ENCODE peak calls at places on chromosome 22, in five cellular contexts. One of them, this sample, is unnamed.

GRCh38 chr22:20994902-20995241 is 7.0 kb downstream of the THAP7 start:
- DNase-seq in choroid plexus epithelial cell: no peak
- DNase-seq in astrocyte of the cerebellum: no peak
- DNase-seq in cardiac fibroblast: no peak
- DNase-seq in tibial artery: no peak
- DNase-seq in this sample: no peak

GRCh38 chr22:48700566-48701295 is 1126.9 kb downstream of the BRD1 start:
- DNase-seq in choroid plexus epithelial cell: no peak
- DNase-seq in astrocyte of the cerebellum: no peak
- DNase-seq in cardiac fibroblast: no peak
- DNase-seq in tibial artery: no peak
- DNase-seq in this sample: peak

GRCh38 chr22:27377901-27378300 is 423.7 kb downstream of the MN1 start:
- DNase-seq in choroid plexus epithelial cell: peak
- DNase-seq in astrocyte of the cerebellum: peak
- DNase-seq in cardiac fibroblast: no peak
- DNase-seq in tibial artery: no peak
- DNase-seq in this sample: no peak

GRCh38 chr22:31973739-31974138 is 29.4 kb downstream of the YWHAH start:
- DNase-seq in choroid plexus epithelial cell: no peak
- DNase-seq in astrocyte of the cerebellum: no peak
- DNase-seq in cardiac fibroblast: no peak
- DNase-seq in tibial artery: no peak
- DNase-seq in this sample: no peak

GRCh38 chr22:48701296-48702030 is 1126.2 kb downstream of the BRD1 start:
- DNase-seq in choroid plexus epithelial cell: no peak
- DNase-seq in astrocyte of the cerebellum: no peak
- DNase-seq in cardiac fibroblast: no peak
- DNase-seq in tibial artery: no peak
- DNase-seq in this sample: no peak

GRCh38 chr22:44685384-44686056 is 16.5 kb upstream of the PRR5 start:
- DNase-seq in choroid plexus epithelial cell: peak
- DNase-seq in astrocyte of the cerebellum: no peak
- DNase-seq in cardiac fibroblast: peak
- DNase-seq in tibial artery: no peak
- DNase-seq in this sample: no peak

GRCh38 chr22:20867179-20868099 is 8.6 kb downstream of the SNAP29 start:
- DNase-seq in choroid plexus epithelial cell: peak
- DNase-seq in astrocyte of the cerebellum: no peak
- DNase-seq in cardiac fibroblast: peak
- DNase-seq in tibial artery: peak
- DNase-seq in this sample: no peak

GRCh38 chr22:25062378-25063095 is 110.0 kb downstream of the KIAA1671 start:
- DNase-seq in choroid plexus epithelial cell: no peak
- DNase-seq in astrocyte of the cerebellum: no peak
- DNase-seq in cardiac fibroblast: no peak
- DNase-seq in tibial artery: no peak
- DNase-seq in this sample: no peak

GRCh38 chr22:27154717-27155116 is 497.3 kb downstream of the MIAT start:
- DNase-seq in choroid plexus epithelial cell: no peak
- DNase-seq in astrocyte of the cerebellum: no peak
- DNase-seq in cardiac fibroblast: no peak
- DNase-seq in tibial artery: no peak
- DNase-seq in this sample: no peak

GRCh38 chr22:19430890-19431541 is 517 bp downstream of the HIRA start:
- DNase-seq in choroid plexus epithelial cell: peak
- DNase-seq in astrocyte of the cerebellum: no peak
- DNase-seq in cardiac fibroblast: peak
- DNase-seq in tibial artery: no peak
- DNase-seq in this sample: peak
- TF ChIP-seq CTCF in choroid plexus epithelial cell: peak
- TF ChIP-seq CTCF in astrocyte of the cerebellum: peak
- TF ChIP-seq CTCF in cardiac fibroblast: peak
- TF ChIP-seq CTCF in tibial artery: no peak
- TF ChIP-seq CTCF in this sample: no peak

GRCh38 chr22:41048791-41049717 is 43.3 kb upstream of the EP300 start:
- DNase-seq in choroid plexus epithelial cell: peak
- DNase-seq in astrocyte of the cerebellum: peak
- DNase-seq in cardiac fibroblast: peak
- DNase-seq in tibial artery: peak
- DNase-seq in this sample: peak
- H3K4me3 ChIP-seq in choroid plexus epithelial cell: peak
- H3K4me3 ChIP-seq in astrocyte of the cerebellum: no peak
- H3K4me3 ChIP-seq in cardiac fibroblast: no peak
- H3K4me3 ChIP-seq in tibial artery: peak
- H3K4me3 ChIP-seq in this sample: peak

DNA sequence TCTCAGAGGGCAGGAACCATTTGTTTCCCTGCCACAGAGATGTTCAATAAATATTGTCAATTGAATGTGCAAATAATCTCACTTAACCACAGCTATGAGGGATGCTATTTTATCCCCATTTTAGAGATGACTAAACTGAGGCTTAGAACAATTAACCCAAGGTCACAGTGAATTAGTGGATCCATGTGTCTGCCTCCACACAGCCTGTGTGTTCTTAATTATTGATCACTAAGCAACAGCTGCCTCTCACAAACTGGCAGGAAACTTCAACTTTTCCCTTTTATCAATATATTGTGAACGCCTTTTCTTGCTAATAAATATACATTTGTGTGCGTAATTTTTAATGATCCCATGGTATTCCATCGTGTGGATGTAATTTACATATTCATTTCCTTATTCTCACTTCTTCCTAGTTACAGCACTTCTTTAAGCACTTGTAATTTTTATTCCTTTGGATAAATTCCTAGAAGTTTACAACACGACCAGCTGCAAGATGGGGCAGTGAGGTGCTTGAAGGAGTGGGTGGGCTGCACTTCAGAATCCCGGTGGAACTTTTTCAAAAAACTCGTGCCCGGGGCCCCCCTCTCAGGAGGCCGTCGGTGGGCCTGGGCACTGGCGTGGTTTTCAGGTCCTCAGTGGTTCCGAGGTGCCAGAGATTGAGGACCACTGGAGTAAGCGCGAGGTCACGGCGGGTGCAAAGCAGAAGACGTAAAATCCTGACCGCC is 915 bp upstream of the SREBF2 start:
- DNase-seq in choroid plexus epithelial cell: no peak
- DNase-seq in astrocyte of the cerebellum: no peak
- DNase-seq in cardiac fibroblast: peak
- DNase-seq in tibial artery: no peak
- DNase-seq in this sample: no peak
- TF ChIP-seq CTCF in choroid plexus epithelial cell: no peak
- TF ChIP-seq CTCF in astrocyte of the cerebellum: no peak
- TF ChIP-seq CTCF in cardiac fibroblast: no peak
- TF ChIP-seq CTCF in tibial artery: no peak
- TF ChIP-seq CTCF in this sample: no peak

DNA sequence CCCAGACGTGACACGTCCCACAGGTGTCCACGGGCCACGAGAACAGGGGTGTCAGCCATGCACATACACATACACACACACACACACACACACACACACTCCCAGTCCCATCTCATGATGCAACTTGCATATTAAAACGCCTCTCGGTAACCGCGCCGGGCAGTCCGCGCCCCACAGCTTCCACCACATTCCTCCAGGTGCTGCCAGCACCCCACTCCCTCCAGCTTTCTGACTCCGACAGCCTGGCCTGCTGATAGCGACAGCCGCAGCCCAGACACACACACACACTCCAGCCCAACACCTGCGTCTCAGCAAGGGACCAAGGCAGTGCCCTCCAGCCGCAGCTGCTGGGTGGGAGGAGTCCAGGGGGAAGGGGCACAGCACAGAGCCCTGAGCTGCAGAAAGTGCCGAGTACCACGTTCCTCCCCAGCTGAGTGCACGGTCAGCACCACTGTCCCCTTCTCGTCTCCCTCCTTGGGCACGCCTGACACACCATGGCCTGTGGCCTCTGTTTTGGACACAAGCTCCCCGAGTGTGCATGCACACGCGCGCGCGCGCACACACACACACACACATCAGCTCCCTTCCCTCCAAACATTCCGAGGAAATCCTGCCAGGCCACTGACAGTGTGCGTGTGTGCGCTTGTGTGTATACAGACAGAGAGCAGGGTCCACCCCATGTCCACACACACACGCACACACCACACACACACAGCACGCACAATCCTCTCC is 1.3 kb downstream of the ELFN2 start:
- DNase-seq in choroid plexus epithelial cell: peak
- DNase-seq in astrocyte of the cerebellum: no peak
- DNase-seq in cardiac fibroblast: no peak
- DNase-seq in tibial artery: no peak
- DNase-seq in this sample: no peak
- H3K4me3 ChIP-seq in choroid plexus epithelial cell: peak
- H3K4me3 ChIP-seq in astrocyte of the cerebellum: peak
- H3K4me3 ChIP-seq in cardiac fibroblast: no peak
- H3K4me3 ChIP-seq in tibial artery: no peak
- H3K4me3 ChIP-seq in this sample: peak

GRCh38 chr22:40302149-40302548 is 44.2 kb upstream of the ADSL start:
- DNase-seq in choroid plexus epithelial cell: no peak
- DNase-seq in astrocyte of the cerebellum: no peak
- DNase-seq in cardiac fibroblast: no peak
- DNase-seq in tibial artery: no peak
- DNase-seq in this sample: no peak
- TF ChIP-seq CTCF in choroid plexus epithelial cell: no peak
- TF ChIP-seq CTCF in astrocyte of the cerebellum: no peak
- TF ChIP-seq CTCF in cardiac fibroblast: no peak
- TF ChIP-seq CTCF in tibial artery: no peak
- TF ChIP-seq CTCF in this sample: no peak

DNA sequence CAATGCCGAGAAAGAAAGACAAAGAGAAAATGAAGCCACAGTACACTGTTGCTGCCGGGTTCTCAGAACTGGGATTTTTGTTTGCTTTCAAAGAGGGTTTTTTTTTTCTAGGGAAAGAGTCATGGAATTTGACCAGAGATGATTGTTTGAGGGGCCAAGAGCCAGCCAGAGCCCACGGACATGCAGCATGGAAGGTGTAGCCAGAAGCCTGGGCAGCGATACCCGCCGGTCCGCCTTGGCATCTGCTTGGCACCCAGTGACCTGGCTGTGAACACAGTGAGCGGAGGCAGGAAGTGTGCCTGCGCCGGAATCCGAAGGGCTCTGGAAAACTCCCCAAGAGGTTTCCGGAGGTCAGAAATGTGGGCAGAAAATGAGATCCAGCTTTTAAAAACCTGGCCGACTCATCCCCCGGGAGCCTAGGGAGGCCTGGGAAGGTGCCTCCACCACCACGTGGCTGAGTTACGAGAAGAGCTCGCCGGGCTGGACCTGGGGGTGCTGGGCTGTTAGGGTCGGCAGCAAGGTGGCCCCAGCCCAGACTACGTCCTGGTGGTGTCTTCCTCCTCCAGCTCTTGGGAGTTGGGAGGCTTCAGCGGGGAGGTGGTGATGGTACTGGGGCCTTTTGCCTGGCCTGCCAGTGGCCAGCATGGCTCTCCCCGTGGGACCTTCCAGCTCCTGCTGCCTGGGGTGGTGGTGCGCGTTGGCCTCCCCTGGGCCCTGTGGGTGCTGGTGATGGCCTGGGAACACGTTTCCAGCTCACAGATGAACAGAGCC is 61.6 kb upstream of the PPARA start:
- DNase-seq in choroid plexus epithelial cell: peak
- DNase-seq in astrocyte of the cerebellum: no peak
- DNase-seq in cardiac fibroblast: peak
- DNase-seq in tibial artery: peak
- DNase-seq in this sample: no peak
- H3K4me3 ChIP-seq in choroid plexus epithelial cell: no peak
- H3K4me3 ChIP-seq in astrocyte of the cerebellum: peak
- H3K4me3 ChIP-seq in cardiac fibroblast: peak
- H3K4me3 ChIP-seq in tibial artery: peak
- H3K4me3 ChIP-seq in this sample: peak

GRCh38 chr22:22346401-22347107 is 102.0 kb downstream of the VPREB1 start:
- DNase-seq in choroid plexus epithelial cell: no peak
- DNase-seq in astrocyte of the cerebellum: no peak
- DNase-seq in cardiac fibroblast: no peak
- DNase-seq in tibial artery: no peak
- DNase-seq in this sample: no peak

GRCh38 chr22:22345781-22346180 is 101.2 kb downstream of the VPREB1 start:
- DNase-seq in choroid plexus epithelial cell: no peak
- DNase-seq in astrocyte of the cerebellum: no peak
- DNase-seq in cardiac fibroblast: no peak
- DNase-seq in tibial artery: no peak
- DNase-seq in this sample: no peak

GRCh38 chr22:22349455-22349836 is 104.9 kb downstream of the VPREB1 start:
- DNase-seq in choroid plexus epithelial cell: no peak
- DNase-seq in astrocyte of the cerebellum: no peak
- DNase-seq in cardiac fibroblast: no peak
- DNase-seq in tibial artery: no peak
- DNase-seq in this sample: no peak

GRCh38 chr22:22348815-22349454 is 104.3 kb downstream of the VPREB1 start:
- DNase-seq in choroid plexus epithelial cell: no peak
- DNase-seq in astrocyte of the cerebellum: no peak
- DNase-seq in cardiac fibroblast: no peak
- DNase-seq in tibial artery: no peak
- DNase-seq in this sample: no peak

DNA sequence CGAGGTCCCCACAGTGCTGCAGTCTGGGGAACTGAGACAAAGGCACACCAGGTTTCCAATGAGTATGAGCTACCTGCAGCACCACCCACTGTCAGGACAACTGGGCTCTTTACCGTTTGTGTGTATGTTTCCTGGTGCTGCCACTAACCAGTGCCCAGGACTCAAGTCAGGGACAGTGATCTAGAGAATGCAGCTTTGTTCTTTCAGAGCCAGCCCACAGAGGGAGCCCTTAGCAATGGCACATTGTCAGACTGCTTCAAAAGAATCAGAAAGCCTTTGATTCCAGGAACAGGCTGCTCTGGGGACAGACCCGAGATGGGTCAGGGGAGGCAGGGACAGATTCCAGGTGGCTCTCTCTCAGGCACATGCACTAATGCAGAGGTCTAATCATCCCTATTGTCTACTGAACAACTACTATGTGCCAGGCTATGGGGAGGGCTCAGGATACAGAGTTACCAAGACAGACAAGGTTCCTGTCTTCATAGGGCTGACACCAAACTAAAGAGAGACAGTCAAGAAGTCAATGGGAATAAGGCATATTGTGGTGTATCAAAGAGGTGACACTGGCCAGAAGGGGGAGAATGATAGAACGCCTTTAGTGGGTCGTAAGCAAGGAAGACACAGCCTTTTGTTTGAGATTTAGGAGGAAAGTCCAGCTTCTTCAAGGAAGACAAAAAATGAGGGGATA is 103.7 kb downstream of the VPREB1 start:
- DNase-seq in choroid plexus epithelial cell: peak
- DNase-seq in astrocyte of the cerebellum: no peak
- DNase-seq in cardiac fibroblast: peak
- DNase-seq in tibial artery: no peak
- DNase-seq in this sample: no peak
- TF ChIP-seq CTCF in choroid plexus epithelial cell: peak
- TF ChIP-seq CTCF in astrocyte of the cerebellum: no peak
- TF ChIP-seq CTCF in cardiac fibroblast: no peak
- TF ChIP-seq CTCF in tibial artery: no peak
- TF ChIP-seq CTCF in this sample: peak

GRCh38 chr22:17176715-17177114 is 17.6 kb upstream of the HDHD5 start:
- DNase-seq in choroid plexus epithelial cell: no peak
- DNase-seq in astrocyte of the cerebellum: no peak
- DNase-seq in cardiac fibroblast: no peak
- DNase-seq in tibial artery: no peak
- DNase-seq in this sample: no peak
- H3K4me3 ChIP-seq in choroid plexus epithelial cell: no peak
- H3K4me3 ChIP-seq in astrocyte of the cerebellum: no peak
- H3K4me3 ChIP-seq in cardiac fibroblast: no peak
- H3K4me3 ChIP-seq in tibial artery: no peak
- H3K4me3 ChIP-seq in this sample: no peak

GRCh38 chr22:49724893-49725489 is 102.7 kb downstream of the BRD1 start:
- DNase-seq in choroid plexus epithelial cell: peak
- DNase-seq in astrocyte of the cerebellum: no peak
- DNase-seq in cardiac fibroblast: peak
- DNase-seq in tibial artery: peak
- DNase-seq in this sample: peak
- TF ChIP-seq CTCF in choroid plexus epithelial cell: peak
- TF ChIP-seq CTCF in astrocyte of the cerebellum: peak
- TF ChIP-seq CTCF in cardiac fibroblast: peak
- TF ChIP-seq CTCF in tibial artery: peak
- TF ChIP-seq CTCF in this sample: peak

This sample was measured in dorsolateral prefrontal cortex.